ENCODE peak calls at places on chromosomes 12 and 14, in six cellular contexts. One of them, this sample, is unnamed.

GRCh38 chr12:29024117-29024516 is 125.0 kb upstream of the FAR2 start:
- DNase-seq in ovary: no peak
- DNase-seq in upper lobe of left lung: no peak
- DNase-seq in adrenal gland: no peak
- DNase-seq in Peyer's patch: no peak
- DNase-seq in IMR-90: no peak
- DNase-seq in this sample: no peak

GRCh38 chr12:74418573-74418972 is 119.1 kb upstream of the ATXN7L3B start:
- DNase-seq in adrenal gland: no peak
- DNase-seq in IMR-90: no peak
- DNase-seq in upper lobe of left lung: no peak
- DNase-seq in Peyer's patch: no peak
- DNase-seq in ovary: no peak
- DNase-seq in this sample: no peak

GRCh38 chr14:103250181-103250580 is 83.9 kb upstream of the EIF5 start:
- DNase-seq in upper lobe of left lung: no peak
- DNase-seq in adrenal gland: no peak
- DNase-seq in Peyer's patch: no peak
- DNase-seq in ovary: no peak
- DNase-seq in IMR-90: no peak
- DNase-seq in this sample: no peak

GRCh38 chr12:50603817-50604639 is 99.2 kb downstream of the DIP2B start:
- DNase-seq in ovary: peak; percentile 64
- DNase-seq in IMR-90: peak; percentile 69
- DNase-seq in Peyer's patch: no peak
- DNase-seq in upper lobe of left lung: no peak
- DNase-seq in adrenal gland: peak; percentile 75
- DNase-seq in this sample: peak; percentile 82

GRCh38 chr14:59187802-59188460 is 536 bp upstream of the DAAM1 start:
- DNase-seq in upper lobe of left lung: no peak
- DNase-seq in IMR-90: no peak
- DNase-seq in ovary: no peak
- DNase-seq in Peyer's patch: peak; percentile 69
- DNase-seq in adrenal gland: peak; percentile 48
- DNase-seq in this sample: peak; percentile 44

GRCh38 chr14:65098586-65098985 is 3.7 kb downstream of the MAX start:
- DNase-seq in upper lobe of left lung: no peak
- DNase-seq in IMR-90: peak; percentile 46
- DNase-seq in ovary: no peak
- DNase-seq in Peyer's patch: no peak
- DNase-seq in adrenal gland: no peak
- DNase-seq in this sample: no peak

GRCh38 chr14:37447883-37448391 is 147.1 kb downstream of the FOXA1 start:
- DNase-seq in Peyer's patch: no peak
- DNase-seq in IMR-90: no peak
- DNase-seq in adrenal gland: no peak
- DNase-seq in ovary: no peak
- DNase-seq in upper lobe of left lung: no peak
- DNase-seq in this sample: no peak

GRCh38 chr14:21902561-21903199 is 229.1 kb upstream of the OR4E1 start:
- DNase-seq in IMR-90: no peak
- DNase-seq in ovary: no peak
- DNase-seq in adrenal gland: no peak
- DNase-seq in upper lobe of left lung: no peak
- DNase-seq in Peyer's patch: peak; percentile 50
- DNase-seq in this sample: no peak

GRCh38 chr12:82877963-82878362 is 191.3 kb downstream of the TMTC2 start:
- DNase-seq in IMR-90: no peak
- DNase-seq in Peyer's patch: no peak
- DNase-seq in upper lobe of left lung: no peak
- DNase-seq in adrenal gland: no peak
- DNase-seq in ovary: no peak
- DNase-seq in this sample: no peak

GRCh38 chr14:65228956-65229355 is 126.6 kb upstream of the MAX start:
- DNase-seq in adrenal gland: no peak
- DNase-seq in ovary: no peak
- DNase-seq in Peyer's patch: no peak
- DNase-seq in IMR-90: no peak
- DNase-seq in upper lobe of left lung: no peak
- DNase-seq in this sample: no peak

GRCh38 chr14:93081875-93082570 is 33.7 kb downstream of the ITPK1 start:
- DNase-seq in ovary: no peak
- DNase-seq in upper lobe of left lung: no peak
- DNase-seq in adrenal gland: no peak
- DNase-seq in Peyer's patch: peak; percentile 75
- DNase-seq in IMR-90: no peak
- DNase-seq in this sample: no peak

GRCh38 chr12:83954939-83955601 is 957.5 kb downstream of the SLC6A15 start:
- DNase-seq in Peyer's patch: no peak
- DNase-seq in upper lobe of left lung: no peak
- DNase-seq in IMR-90: no peak
- DNase-seq in ovary: no peak
- DNase-seq in adrenal gland: no peak
- DNase-seq in this sample: no peak

GRCh38 chr12:51855586-51856428 is 7.3 kb upstream of the FIGNL2 start:
- DNase-seq in Peyer's patch: no peak
- DNase-seq in adrenal gland: peak; percentile 25
- DNase-seq in upper lobe of left lung: no peak
- DNase-seq in ovary: no peak
- DNase-seq in IMR-90: peak; percentile 21
- DNase-seq in this sample: no peak

GRCh38 chr12:28108599-28108998 is 81.7 kb upstream of the CCDC91 start:
- DNase-seq in adrenal gland: no peak
- DNase-seq in IMR-90: no peak
- DNase-seq in upper lobe of left lung: no peak
- DNase-seq in ovary: no peak
- DNase-seq in Peyer's patch: no peak
- DNase-seq in this sample: no peak

GRCh38 chr14:101445278-101445677 is 116.0 kb upstream of the DIO3 start:
- DNase-seq in adrenal gland: no peak
- DNase-seq in Peyer's patch: no peak
- DNase-seq in IMR-90: no peak
- DNase-seq in ovary: no peak
- DNase-seq in upper lobe of left lung: no peak
- DNase-seq in this sample: no peak

GRCh38 chr14:101446387-101446969 is 114.8 kb upstream of the DIO3 start:
- DNase-seq in IMR-90: no peak
- DNase-seq in adrenal gland: no peak
- DNase-seq in upper lobe of left lung: no peak
- DNase-seq in Peyer's patch: no peak
- DNase-seq in ovary: no peak
- DNase-seq in this sample: no peak

GRCh38 chr14:101451166-101451565 is 110.1 kb upstream of the DIO3 start:
- DNase-seq in ovary: no peak
- DNase-seq in Peyer's patch: no peak
- DNase-seq in upper lobe of left lung: no peak
- DNase-seq in adrenal gland: no peak
- DNase-seq in IMR-90: no peak
- DNase-seq in this sample: no peak

GRCh38 chr14:101453225-101453624 is 108.1 kb upstream of the DIO3 start:
- DNase-seq in ovary: no peak
- DNase-seq in IMR-90: no peak
- DNase-seq in Peyer's patch: no peak
- DNase-seq in adrenal gland: no peak
- DNase-seq in upper lobe of left lung: no peak
- DNase-seq in this sample: no peak

GRCh38 chr14:101449114-101449513 is 112.2 kb upstream of the DIO3 start:
- DNase-seq in Peyer's patch: no peak
- DNase-seq in ovary: no peak
- DNase-seq in IMR-90: no peak
- DNase-seq in adrenal gland: no peak
- DNase-seq in upper lobe of left lung: no peak
- DNase-seq in this sample: no peak
- H3K4me1 ChIP-seq in Peyer's patch: no peaks in the 10 kb centered on the region
- H3K4me1 ChIP-seq in ovary: peaks cover 7% of the 10 kb centered on the region
- H3K4me1 ChIP-seq in IMR-90: no peaks in the 10 kb centered on the region
- H3K4me1 ChIP-seq in adrenal gland: no peaks in the 10 kb centered on the region
- H3K4me1 ChIP-seq in upper lobe of left lung: no peaks in the 10 kb centered on the region
- H3K4me1 ChIP-seq in this sample: no peaks in the 10 kb centered on the region

GRCh38 chr12:113358381-113359132 is at the start of gene PLBD2:
- DNase-seq in upper lobe of left lung: peak; percentile 98
- DNase-seq in Peyer's patch: peak; percentile 98
- DNase-seq in adrenal gland: peak; percentile 98
- DNase-seq in IMR-90: peak; percentile 89
- DNase-seq in ovary: peak; percentile 96
- DNase-seq in this sample: peak; percentile 95
- TF ChIP-seq POLR2A in upper lobe of left lung: no peak
- TF ChIP-seq POLR2A in Peyer's patch: peak; percentile 7
- TF ChIP-seq POLR2A in adrenal gland: peak; percentile 93
- TF ChIP-seq POLR2A in IMR-90: peak; percentile 39
- TF ChIP-seq POLR2A in ovary: peak; percentile 55
- TF ChIP-seq POLR2A in this sample: peak; percentile 37

DNA sequence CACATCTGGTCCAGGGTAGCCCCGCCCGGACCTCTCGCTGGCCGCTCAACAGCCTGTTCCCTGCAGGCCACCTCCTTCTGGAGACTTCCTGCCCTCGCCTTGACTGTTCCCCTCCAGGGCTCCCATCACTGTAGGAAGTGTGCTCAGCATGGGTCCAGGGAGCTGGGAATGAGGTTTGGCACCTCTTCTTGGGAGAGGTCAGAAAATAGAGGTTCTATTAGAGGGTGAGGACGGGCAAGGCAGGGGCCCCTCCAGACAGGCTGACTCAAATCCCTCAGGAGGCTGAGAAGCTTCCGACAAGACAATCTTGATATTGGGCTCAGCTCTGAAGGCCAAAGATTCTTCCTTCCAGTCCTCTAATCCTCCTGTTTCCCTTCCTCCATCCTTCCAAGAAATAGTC is 30.7 kb downstream of the CMKLR1 start:
- DNase-seq in Peyer's patch: no peak
- DNase-seq in upper lobe of left lung: no peak
- DNase-seq in IMR-90: no peak
- DNase-seq in ovary: no peak
- DNase-seq in adrenal gland: no peak
- DNase-seq in this sample: no peak
- H3K4me1 ChIP-seq in Peyer's patch: no peaks in the 10 kb centered on the region
- H3K4me1 ChIP-seq in upper lobe of left lung: peaks cover 75% of the 10 kb centered on the region
- H3K4me1 ChIP-seq in IMR-90: no peaks in the 10 kb centered on the region
- H3K4me1 ChIP-seq in ovary: no peaks in the 10 kb centered on the region
- H3K4me1 ChIP-seq in adrenal gland: peaks cover 16% of the 10 kb centered on the region
- H3K4me1 ChIP-seq in this sample: peaks cover 59% of the 10 kb centered on the region

GRCh38 chr12:57093412-57094193 is 4.7 kb downstream of the NAB2 start:
- DNase-seq in adrenal gland: peak; percentile 66
- DNase-seq in ovary: peak; percentile 90
- DNase-seq in Peyer's patch: peak; percentile 87
- DNase-seq in upper lobe of left lung: peak; percentile 89
- DNase-seq in IMR-90: peak; percentile 90
- DNase-seq in this sample: peak; percentile 63

GRCh38 chr12:57091633-57092528 is 3.0 kb downstream of the NAB2 start:
- DNase-seq in ovary: peak; percentile 45
- DNase-seq in Peyer's patch: peak; percentile 45
- DNase-seq in adrenal gland: no peak
- DNase-seq in upper lobe of left lung: no peak
- DNase-seq in IMR-90: no peak
- DNase-seq in this sample: no peak

GRCh38 chr12:57092529-57092862 is 3.6 kb downstream of the NAB2 start:
- DNase-seq in ovary: peak; percentile 40
- DNase-seq in upper lobe of left lung: no peak
- DNase-seq in adrenal gland: no peak
- DNase-seq in Peyer's patch: no peak
- DNase-seq in IMR-90: no peak
- DNase-seq in this sample: peak; percentile 54

GRCh38 chr12:57094194-57095160 is 5.6 kb downstream of the NAB2 start:
- DNase-seq in upper lobe of left lung: peak; percentile 61
- DNase-seq in adrenal gland: no peak
- DNase-seq in IMR-90: no peak
- DNase-seq in Peyer's patch: no peak
- DNase-seq in ovary: peak; percentile 51
- DNase-seq in this sample: no peak

DNA sequence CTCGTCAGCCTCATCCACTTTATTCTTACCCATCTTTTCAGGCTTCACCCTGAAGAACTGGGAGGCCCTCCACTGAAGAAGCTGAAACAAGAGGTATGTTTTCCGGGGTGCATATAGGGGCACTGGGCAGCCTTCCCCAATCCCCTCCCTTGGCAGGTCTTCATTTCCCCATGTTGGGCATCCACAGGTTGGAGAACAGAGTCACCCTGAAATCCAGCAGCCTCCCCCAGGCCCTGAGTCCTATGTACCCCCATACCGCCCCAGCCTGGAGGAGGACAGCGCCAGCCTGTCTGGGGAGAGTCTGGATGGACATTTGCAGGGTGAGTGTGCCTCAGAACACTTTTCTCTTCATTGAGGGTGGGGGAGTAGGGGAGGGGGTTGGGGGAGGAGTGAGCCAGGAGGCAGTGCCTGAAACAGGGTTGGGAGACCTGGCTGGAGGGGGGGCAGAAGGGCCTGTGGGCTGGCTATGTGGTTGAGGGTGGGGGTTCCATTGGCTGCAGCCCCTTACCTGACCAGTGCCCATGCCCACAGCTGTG is 4.0 kb downstream of the NAB2 start:
- DNase-seq in IMR-90: no peak
- DNase-seq in ovary: peak; percentile 37
- DNase-seq in upper lobe of left lung: no peak
- DNase-seq in adrenal gland: no peak
- DNase-seq in Peyer's patch: no peak
- DNase-seq in this sample: no peak
- TF ChIP-seq POLR2A in IMR-90: no peak
- TF ChIP-seq POLR2A in ovary: no peak
- TF ChIP-seq POLR2A in upper lobe of left lung: no peak
- TF ChIP-seq POLR2A in adrenal gland: no peak
- TF ChIP-seq POLR2A in Peyer's patch: no peak
- TF ChIP-seq POLR2A in this sample: no peak

GRCh38 chr12:5806376-5807089 is 138.5 kb downstream of the ANO2 start:
- DNase-seq in upper lobe of left lung: no peak
- DNase-seq in IMR-90: peak; percentile 15
- DNase-seq in ovary: no peak
- DNase-seq in adrenal gland: no peak
- DNase-seq in Peyer's patch: no peak
- DNase-seq in this sample: no peak

GRCh38 chr12:5809586-5809985 is 135.5 kb downstream of the ANO2 start:
- DNase-seq in ovary: no peak
- DNase-seq in upper lobe of left lung: no peak
- DNase-seq in IMR-90: no peak
- DNase-seq in Peyer's patch: no peak
- DNase-seq in adrenal gland: no peak
- DNase-seq in this sample: no peak

GRCh38 chr12:5807538-5808219 is 137.4 kb downstream of the ANO2 start:
- DNase-seq in Peyer's patch: no peak
- DNase-seq in upper lobe of left lung: no peak
- DNase-seq in IMR-90: peak; percentile 20
- DNase-seq in adrenal gland: no peak
- DNase-seq in ovary: no peak
- DNase-seq in this sample: no peak

GRCh38 chr12:5808956-5809355 is 136.1 kb downstream of the ANO2 start:
- DNase-seq in Peyer's patch: no peak
- DNase-seq in ovary: no peak
- DNase-seq in adrenal gland: no peak
- DNase-seq in upper lobe of left lung: peak; percentile 30
- DNase-seq in IMR-90: peak; percentile 85
- DNase-seq in this sample: no peak

DNA sequence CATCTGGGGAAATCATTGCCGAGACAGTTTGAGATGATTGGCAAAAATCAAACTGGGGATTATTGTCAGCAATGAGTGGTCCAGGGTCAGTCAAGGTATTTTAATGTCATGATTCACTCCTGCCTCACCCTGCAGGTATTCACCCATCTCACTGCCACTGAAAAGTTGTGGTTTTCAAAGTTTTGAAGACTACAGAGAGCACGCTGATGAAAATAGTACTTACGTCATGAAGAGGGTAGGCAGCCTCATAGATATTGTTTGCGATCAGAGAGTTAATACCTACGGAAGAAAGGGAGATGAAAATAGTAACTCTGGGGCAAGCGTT is 138.0 kb downstream of the ANO2 start:
- DNase-seq in Peyer's patch: no peak
- DNase-seq in upper lobe of left lung: no peak
- DNase-seq in IMR-90: peak; percentile 53
- DNase-seq in adrenal gland: no peak
- DNase-seq in ovary: no peak
- DNase-seq in this sample: no peak
- H3K4me1 ChIP-seq in Peyer's patch: no peaks in the 10 kb centered on the region
- H3K4me1 ChIP-seq in upper lobe of left lung: no peaks in the 10 kb centered on the region
- H3K4me1 ChIP-seq in IMR-90: peaks cover 5% of the 10 kb centered on the region
- H3K4me1 ChIP-seq in adrenal gland: no peaks in the 10 kb centered on the region
- H3K4me1 ChIP-seq in ovary: no peaks in the 10 kb centered on the region
- H3K4me1 ChIP-seq in this sample: no peaks in the 10 kb centered on the region

This sample was measured in thyroid gland.